ENCODE peak calls at places on chromosomes 11 and 22, in six cellular contexts. D is neural crest cell, X is fibroblast of lung, M is H9, V is lower leg skin, O is BE2C. J is an unnamed sample.
A peak's percentile ranks its signal among the peaks of the same experiment; 100 is the strongest.

GRCh38 chr22:39898997-39899396 is 1.9 kb upstream of the GRAP2 start:
- DNase-seq in D (no peak), X (no peak), M (no peak), V (no peak), O (no peak), J (peak; percentile 59)

GRCh38 chr11:109015283-109015682 is 350.4 kb downstream of the DDX10 start:
- DNase-seq in D (no peak), X (peak; percentile 49), M (no peak), V (no peak), O (no peak), J (no peak)

GRCh38 chr22:26848244-26848920 is 191.0 kb downstream of the MIAT start:
- DNase-seq in D (no peak), X (no peak), M (no peak), V (no peak), O (no peak), J (no peak)

GRCh38 chr11:130775306-130776043 is 140.8 kb downstream of the SNX19 start:
- DNase-seq in D (no peak), X (peak; percentile 66), M (no peak), V (no peak), O (no peak), J (no peak)

GRCh38 chr11:16278273-16278672 is 78.1 kb downstream of the SOX6 start:
- DNase-seq in D (no peak), X (no peak), M (no peak), V (no peak), O (no peak), J (no peak)

GRCh38 chr22:31451709-31452571 is 37.7 kb downstream of the EIF4ENIF1 start:
- DNase-seq in D (no peak), X (peak; percentile 56), M (no peak), V (no peak), O (no peak), J (peak; percentile 24)

GRCh38 chr11:17036666-17037658 is 22.7 kb upstream of the PLEKHA7 start:
- DNase-seq in D (no peak), X (no peak), M (peak; percentile 72), V (no peak), O (no peak), J (no peak)

GRCh38 chr11:35623708-35624168 is 5.5 kb downstream of the FJX1 start:
- DNase-seq in D (no peak), X (peak; percentile 81), M (no peak), V (no peak), O (no peak), J (no peak)

GRCh38 chr11:64987998-64988854 is 8.5 kb downstream of the BATF2 start:
- DNase-seq in D (no peak), X (no peak), M (no peak), V (no peak), O (no peak), J (no peak)

GRCh38 chr11:34478845-34479663 is 34.5 kb downstream of the ELF5 start:
- DNase-seq in D (no peak), X (no peak), M (no peak), V (no peak), O (no peak), J (no peak)

GRCh38 chr22:39282642-39283311 is 36.6 kb downstream of the RPL3 start:
- DNase-seq in D (no peak), X (no peak), M (no peak), V (no peak), O (no peak), J (no peak)

GRCh38 chr11:128828350-128828749 is 38.7 kb downstream of the KCNJ1 start:
- DNase-seq in D (no peak), X (no peak), M (no peak), V (no peak), O (no peak), J (no peak)

GRCh38 chr11:19579957-19580356 is 132.7 kb upstream of the NAV2 start:
- DNase-seq in D (no peak), X (no peak), M (no peak), V (no peak), O (no peak), J (no peak)

GRCh38 chr11:77136074-77136473 is 8.0 kb downstream of the MYO7A start:
- DNase-seq in D (no peak), X (peak; percentile 44), M (no peak), V (no peak), O (no peak), J (no peak)

GRCh38 chr22:45170001-45170466 is 6.3 kb downstream of the NUP50 start:
- DNase-seq in D (no peak), X (no peak), M (no peak), V (no peak), O (no peak), J (no peak)

GRCh38 chr22:42844756-42845155 is 12.3 kb downstream of the ARFGAP3 start:
- DNase-seq in D (no peak), X (peak; percentile 46), M (no peak), V (no peak), O (no peak), J (no peak)

GRCh38 chr11:36265793-36266628 is 23.2 kb downstream of the COMMD9 start:
- DNase-seq in D (peak; percentile 68), X (peak; percentile 46), M (peak; percentile 76), V (peak; percentile 31), O (peak; percentile 42), J (peak; percentile 67)

GRCh38 chr11:95593101-95593500 is 196.5 kb downstream of the FAM76B start:
- DNase-seq in D (no peak), X (peak; percentile 55), M (no peak), V (no peak), O (no peak), J (no peak)

GRCh38 chr22:30865656-30866055 is 102.9 kb downstream of the MORC2 start:
- DNase-seq in D (no peak), X (no peak), M (peak; percentile 18), V (no peak), O (no peak), J (no peak)

GRCh38 chr22:22042599-22043295 is 60.2 kb upstream of the TOP3B start:
- DNase-seq in D (no peak), X (no peak), M (no peak), V (no peak), O (no peak), J (no peak)

GRCh38 chr22:39332441-39333064 is 13.1 kb upstream of the RPL3 start:
- DNase-seq in D (no peak), X (peak; percentile 19), M (no peak), V (no peak), O (no peak), J (no peak)

GRCh38 chr11:6404341-6405038 is 14.2 kb downstream of the SMPD1 start:
- DNase-seq in D (no peak), X (no peak), M (no peak), V (no peak), O (no peak), J (no peak)

DNA sequence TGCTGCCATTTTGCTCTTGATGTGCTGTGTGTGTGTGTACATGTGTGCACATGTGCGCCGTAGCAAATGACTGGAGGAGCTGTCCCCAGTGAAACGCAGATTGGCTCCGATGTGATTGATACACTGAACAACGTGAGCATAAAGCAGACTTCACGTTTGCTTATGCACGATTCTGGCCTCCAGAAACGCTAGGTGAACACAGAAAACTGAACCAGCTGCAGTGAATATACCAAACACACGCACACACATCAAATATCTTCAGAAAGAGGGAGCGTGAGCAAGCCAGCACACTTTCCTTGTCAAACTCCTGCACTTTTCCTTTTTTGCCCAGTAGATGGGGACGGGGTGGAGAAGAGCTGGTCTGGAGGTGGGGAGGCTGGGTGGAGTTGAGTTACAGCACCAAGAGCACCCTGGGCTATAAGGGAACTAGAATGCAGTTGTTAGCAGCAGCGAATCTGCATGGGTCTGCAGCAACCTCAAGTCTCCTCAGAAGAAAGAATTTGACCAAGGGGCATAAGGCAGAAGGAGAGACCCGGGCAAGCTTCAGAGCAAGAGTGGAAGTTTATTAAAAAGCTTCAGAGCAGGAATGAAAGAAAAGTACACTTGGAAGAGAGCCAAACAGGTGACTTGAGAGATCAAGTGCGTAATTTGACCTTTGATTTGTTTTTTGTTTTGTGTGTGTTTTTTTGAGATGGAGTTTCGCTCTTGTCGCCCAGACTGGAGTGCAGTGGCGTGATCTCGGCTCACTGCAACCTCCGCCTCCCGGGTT is 77.8 kb upstream of the CADM1 start:
- DNase-seq in D (no peak), X (peak; percentile 29), M (peak; percentile 66), V (no peak), O (peak; percentile 78), J (no peak)
- TF ChIP-seq CTCF in D (no peak), X (no peak), M (peak; percentile 40), V (no peak), O (peak; percentile 61), J (no peak)

DNA sequence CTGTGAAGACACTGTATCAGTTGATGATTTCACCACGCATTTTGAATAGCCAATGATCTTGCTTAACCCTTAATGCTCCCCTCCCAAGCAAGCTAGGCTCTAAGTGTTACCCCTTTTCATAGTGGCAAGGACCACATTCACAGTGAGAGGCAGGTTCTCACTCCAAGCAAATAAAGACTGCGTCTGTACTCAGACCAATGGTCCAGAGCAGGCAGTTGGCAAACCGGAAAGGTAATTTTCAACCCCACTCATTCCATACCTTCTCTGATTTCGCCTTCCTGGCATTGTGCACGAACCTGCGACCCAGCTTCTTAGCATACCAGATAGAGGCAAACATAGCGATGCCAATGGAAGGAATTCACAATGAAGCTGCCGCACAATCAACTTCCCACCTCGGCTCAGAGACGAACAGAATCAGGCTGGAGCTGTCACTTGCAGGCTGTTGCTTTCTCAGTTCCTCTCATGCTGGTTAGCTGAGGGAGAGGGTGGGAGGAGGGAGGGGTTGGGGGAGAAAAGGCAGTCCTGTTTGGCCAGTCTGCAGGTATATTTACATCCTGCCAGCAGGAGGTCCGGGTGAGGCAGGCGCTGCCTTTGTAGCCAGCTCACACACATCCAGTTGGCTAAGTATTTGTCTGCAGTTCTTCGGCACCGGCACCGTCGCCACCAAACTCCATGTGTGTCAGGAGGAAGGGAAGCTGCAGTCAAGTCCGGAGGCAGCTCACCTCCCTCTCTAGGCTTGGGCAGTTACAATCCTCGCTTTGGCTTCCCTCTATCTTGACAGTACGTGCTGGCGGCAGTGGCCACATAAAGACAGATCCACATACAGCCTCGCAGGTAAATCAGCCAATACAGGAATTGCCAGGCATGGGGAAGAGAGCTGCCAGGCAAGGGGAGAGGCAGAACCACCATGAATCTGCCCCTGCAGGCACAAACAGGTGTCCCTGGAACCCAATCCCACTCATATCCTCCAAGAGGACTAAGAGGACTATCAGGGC is 1151.3 kb upstream of the CCDC90B start:
- DNase-seq in D (no peak), X (no peak), M (peak; percentile 94), V (no peak), O (no peak), J (peak; percentile 11)
- TF ChIP-seq CTCF in D (no peak), X (no peak), M (no peak), V (no peak), O (no peak), J (no peak)

GRCh38 chr22:37472418-37473006 is 13.7 kb downstream of the MFNG start:
- DNase-seq in D (peak; percentile 35), X (peak; percentile 23), M (peak; percentile 63), V (no peak), O (peak; percentile 60), J (no peak)
- TF ChIP-seq CTCF in D (peak; percentile 60), X (peak; percentile 51), M (peak; percentile 83), V (no peak), O (peak; percentile 78), J (peak; percentile 60)

GRCh38 chr11:10451399-10452116 is 3.5 kb upstream of the AMPD3 start:
- DNase-seq in D (no peak), X (no peak), M (no peak), V (no peak), O (no peak), J (no peak)
- TF ChIP-seq CTCF in D (no peak), X (no peak), M (no peak), V (no peak), O (no peak), J (no peak)

DNA sequence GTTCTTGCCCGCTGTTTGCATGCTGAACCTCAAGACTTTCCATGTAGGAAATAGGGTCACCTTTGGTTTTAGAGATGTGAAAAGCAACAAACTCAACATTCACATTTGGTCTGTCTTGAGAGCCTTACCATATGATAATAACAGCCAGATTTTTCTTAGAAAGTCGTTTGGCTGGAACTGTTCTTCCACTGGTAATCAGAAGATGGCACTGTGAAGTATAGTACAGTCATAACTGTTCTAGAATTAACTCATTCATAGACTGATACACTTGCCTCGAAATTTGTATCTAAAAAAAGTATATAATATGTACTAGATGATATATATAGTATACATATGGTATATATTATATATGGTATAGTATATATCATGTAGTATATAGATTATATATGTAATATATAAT is 12.3 kb downstream of the LUZP2 start:
- DNase-seq in D (no peak), X (peak; percentile 37), M (no peak), V (no peak), O (no peak), J (no peak)
- TF ChIP-seq CTCF in D (no peak), X (no peak), M (no peak), V (no peak), O (peak; percentile 31), J (peak; percentile 35)

J was measured in GM13977.